ENCODE peak calls at places on chromosomes 7 and 10, in four cellular contexts. S, V, M and H are unnamed samples.

GRCh38 chr10:35447693-35448407 is 111.5 kb downstream of the CCNY start:
- DNase-seq in S (peak; percentile 30), V (peak; percentile 86), M (no peak), H (no peak)

GRCh38 chr7:157429001-157429679 is 92.3 kb downstream of the DNAJB6 start:
- DNase-seq in S (no peak), V (no peak), M (no peak), H (no peak)

GRCh38 chr7:45869426-45869825 is 3.5 kb downstream of the CCDC201 start:
- DNase-seq in S (no peak), V (no peak), M (no peak), H (no peak)

GRCh38 chr10:100184426-100185219 is 1.2 kb downstream of the ERLIN1 start:
- DNase-seq in S (peak; percentile 41), V (peak; percentile 35), M (no peak), H (peak; percentile 50)

GRCh38 chr7:65239707-65240352 is 133.8 kb upstream of the ZNF92 start:
- DNase-seq in S (no peak), V (peak; percentile 15), M (no peak), H (peak; percentile 30)

GRCh38 chr7:17057143-17057509 is 175.3 kb upstream of the AGR3 start:
- DNase-seq in S (no peak), V (no peak), M (no peak), H (no peak)

GRCh38 chr7:135174941-135175340 is 4.4 kb upstream of the CYREN start:
- DNase-seq in S (no peak), V (no peak), M (no peak), H (no peak)

GRCh38 chr10:21638681-21639080 is 104.6 kb downstream of the MLLT10 start:
- DNase-seq in S (no peak), V (no peak), M (no peak), H (no peak)

GRCh38 chr10:3780056-3780765 is 4.8 kb downstream of the KLF6 start:
- DNase-seq in S (no peak), V (no peak), M (no peak), H (no peak)

GRCh38 chr10:106573106-106573505 is 591.4 kb downstream of the SORCS1 start:
- DNase-seq in S (no peak), V (no peak), M (no peak), H (no peak)

GRCh38 chr7:107077699-107078516 is 33.4 kb downstream of the PRKAR2B start:
- DNase-seq in S (peak; percentile 55), V (no peak), M (no peak), H (no peak)

GRCh38 chr10:84333864-84334451 is 5.6 kb downstream of the CCSER2 start:
- DNase-seq in S (peak; percentile 64), V (no peak), M (no peak), H (no peak)

GRCh38 chr7:101739757-101740398 is 77.5 kb upstream of the CUX1 start:
- DNase-seq in S (peak; percentile 52), V (no peak), M (no peak), H (no peak)
- TF ChIP-seq BHLHE40 in S (no peak), V (no peak), M (no peak), H (no peak)

DNA sequence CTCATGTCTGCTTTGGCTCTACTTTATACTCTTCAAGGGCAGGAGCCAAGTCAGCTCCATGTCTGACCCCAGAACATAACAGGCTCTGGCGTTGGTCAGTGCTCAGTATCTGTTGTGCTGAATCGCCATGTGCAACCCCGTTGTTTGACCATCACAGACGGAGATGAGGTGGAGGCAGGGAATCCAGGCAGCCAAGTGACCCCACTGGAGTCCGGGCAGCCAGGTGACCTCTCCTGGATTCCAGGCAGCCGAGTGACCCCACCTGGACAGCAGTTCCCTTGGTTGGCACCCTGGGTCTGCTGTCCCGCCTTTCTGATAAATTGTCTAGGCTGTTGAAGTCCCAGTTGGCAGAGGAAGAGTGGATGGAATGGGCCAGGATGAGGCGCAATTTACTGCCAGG is 232.2 kb downstream of the TCERG1L start:
- DNase-seq in S (no peak), V (no peak), M (no peak), H (no peak)
- TF ChIP-seq TARDBP in S (no peak), V (no peak), M (no peak), H (no peak)

GRCh38 chr7:30276203-30276900 is 8.0 kb upstream of the ZNRF2 start:
- DNase-seq in S (peak; percentile 57), V (peak; percentile 67), M (no peak), H (peak; percentile 63)
- TF ChIP-seq BHLHE40 in S (no peak), V (no peak), M (no peak), H (no peak)

GRCh38 chr10:124701435-124701834 is 42.7 kb downstream of the FAM53B start:
- DNase-seq in S (no peak), V (no peak), M (no peak), H (no peak)

GRCh38 chr10:124701038-124701365 is 43.2 kb downstream of the FAM53B start:
- DNase-seq in S (no peak), V (no peak), M (no peak), H (no peak)

GRCh38 chr10:124703372-124703771 is 40.8 kb downstream of the FAM53B start:
- DNase-seq in S (no peak), V (no peak), M (no peak), H (no peak)

GRCh38 chr10:124700293-124701037 is 43.7 kb downstream of the FAM53B start:
- DNase-seq in S (no peak), V (no peak), M (no peak), H (no peak)

GRCh38 chr10:124701881-124702656 is 42.1 kb downstream of the FAM53B start:
- DNase-seq in S (no peak), V (no peak), M (no peak), H (no peak)
- TF ChIP-seq TARDBP in S (no peak), V (no peak), M (no peak), H (no peak)

DNA sequence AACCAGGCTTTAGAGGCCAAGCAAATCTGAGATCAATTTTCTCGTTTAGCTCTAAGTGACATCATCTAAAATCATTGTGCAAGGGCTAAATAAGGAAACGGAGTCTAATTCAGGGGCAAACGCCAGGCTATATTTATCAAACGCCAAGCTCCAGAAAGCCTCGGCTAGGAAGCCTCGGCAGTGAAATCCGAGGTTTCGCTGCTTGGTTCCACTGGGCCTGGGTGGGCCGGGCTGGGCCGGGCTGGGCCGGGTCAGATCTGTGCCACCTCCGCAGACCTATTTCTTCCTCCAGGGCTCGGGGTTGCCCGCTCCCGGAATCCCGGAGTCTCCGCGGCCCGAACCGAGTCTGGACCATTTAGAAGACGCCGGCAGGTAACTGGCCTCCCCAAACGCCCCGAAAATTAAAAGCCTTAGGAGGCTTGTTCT is 459 bp upstream of the FEZF1 start:
- DNase-seq in S (no peak), V (no peak), M (no peak), H (no peak)
- TF ChIP-seq BHLHE40 in S (no peak), V (no peak), M (no peak), H (no peak)

DNA sequence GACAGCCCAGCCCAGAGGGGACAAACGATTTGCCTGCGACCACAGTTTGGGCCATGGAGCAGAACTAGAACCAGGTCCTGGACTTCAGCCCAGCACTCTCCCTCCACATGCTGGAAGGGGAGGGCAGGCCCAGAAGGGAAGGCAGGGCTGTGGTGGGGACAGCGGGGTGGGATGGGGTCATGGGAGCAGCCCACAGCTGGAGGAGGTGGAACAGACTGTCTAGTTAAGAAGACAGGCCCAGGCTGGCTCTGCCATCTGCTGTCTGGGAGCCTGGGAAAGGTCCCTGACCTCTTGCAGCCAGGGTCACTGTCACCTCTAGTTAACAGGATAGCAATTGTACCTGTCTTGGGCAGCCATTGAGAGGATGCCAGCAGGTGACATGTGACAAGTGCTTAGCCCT is 36.8 kb upstream of the CHST15 start:
- DNase-seq in S (no peak), V (no peak), M (no peak), H (no peak)
- TF ChIP-seq TARDBP in S (no peak), V (no peak), M (no peak), H (no peak)